ENCODE peak calls at places on chromosomes 1 and 21, in seven cellular contexts. B is hepatocyte; C is gastrocnemius medialis; H is GM04504; E is mucosa of gallbladder; G is endodermal cell; Q is activated T-helper 9 cell treated with anti-CD3 and anti-CD28 coated beads, Interleukin-2, amount 50 U/mL, for 16 hours. M is an unnamed sample.

GRCh38 chr1:228148971-228149340 is 774 bp upstream of the GJC2 start:
- DNase-seq in B (peak; percentile 2), C (no peak), H (no peak), E (no peak), G (peak; percentile 43), Q (no peak), M (peak; percentile 46)

GRCh38 chr1:57208903-57209302 is 215.0 kb downstream of the DAB1 start:
- DNase-seq in B (peak; percentile 22), C (no peak), H (no peak), E (no peak), G (no peak), Q (no peak), M (no peak)

GRCh38 chr21:37322084-37322483 is 44.5 kb upstream of the DYRK1A start:
- DNase-seq in B (no peak), C (no peak), H (no peak), E (no peak), G (no peak), Q (no peak), M (no peak)

GRCh38 chr1:64822621-64823020 is 77.7 kb downstream of the RAVER2 start:
- DNase-seq in B (no peak), C (no peak), H (no peak), E (no peak), G (no peak), Q (no peak), M (no peak)

GRCh38 chr1:200873671-200874397 is 1.1 kb downstream of the GPR25 start:
- DNase-seq in B (no peak), C (no peak), H (no peak), E (no peak), G (no peak), Q (no peak), M (no peak)

GRCh38 chr1:119462964-119463363 is 44.0 kb upstream of the HSD3B1 start:
- DNase-seq in B (no peak), C (no peak), H (no peak), E (no peak), G (peak; percentile 2), Q (no peak), M (no peak)

GRCh38 chr1:221418346-221418745 is 323.5 kb downstream of the DUSP10 start:
- DNase-seq in B (no peak), C (no peak), H (no peak), E (no peak), G (no peak), Q (no peak), M (no peak)

GRCh38 chr1:64952055-64952699 is 14.2 kb downstream of the JAK1 start:
- DNase-seq in B (no peak), C (no peak), H (no peak), E (no peak), G (no peak), Q (no peak), M (no peak)

GRCh38 chr1:171372418-171373088 is 58.6 kb downstream of the FMO4 start:
- DNase-seq in B (no peak), C (no peak), H (no peak), E (no peak), G (no peak), Q (no peak), M (no peak)

GRCh38 chr1:27153549-27153886 is 1.4 kb downstream of the SLC9A1 start:
- DNase-seq in B (no peak), C (peak; percentile 38), H (no peak), E (no peak), G (peak; percentile 58), Q (no peak), M (peak; percentile 64)

GRCh38 chr21:42547906-42548365 is 34.3 kb downstream of the SLC37A1 start:
- DNase-seq in B (no peak), C (no peak), H (no peak), E (no peak), G (no peak), Q (no peak), M (no peak)

M was measured in psoas muscle.